ENCODE peak calls at places on chromosomes 7 and 10, in four cellular contexts. I is colonic mucosa, B is fibroblast of the aortic adventitia, K is endodermal cell. D is an unnamed sample.

GRCh38 chr7:22116451-22117027 is 170.8 kb upstream of the CDCA7L start:
- DNase-seq in I (no peak), B (no peak), K (peak; percentile 35), D (no peak)

GRCh38 chr10:79443338-79444242 is 1.8 kb downstream of the ZCCHC24 start:
- DNase-seq in I (no peak), B (no peak), K (no peak), D (no peak)

GRCh38 chr10:24097771-24098207 is 111.1 kb upstream of the KIAA1217 start:
- DNase-seq in I (no peak), B (no peak), K (peak; percentile 61), D (no peak)

GRCh38 chr7:43766564-43766963 is 8.1 kb downstream of the BLVRA start:
- DNase-seq in I (no peak), B (no peak), K (peak; percentile 50), D (no peak)

GRCh38 chr7:12403287-12404181 is at the start of gene VWDE:
- DNase-seq in I (peak; percentile 54), B (no peak), K (peak; percentile 94), D (no peak)

GRCh38 chr10:61139230-61139928 is 195.4 kb upstream of the RHOBTB1 start:
- DNase-seq in I (no peak), B (no peak), K (no peak), D (no peak)

GRCh38 chr7:98922392-98923107 is 44.2 kb downstream of the TRRAP start:
- DNase-seq in I (no peak), B (peak; percentile 80), K (no peak), D (no peak)

GRCh38 chr7:100983451-100984187 is 14.3 kb downstream of the MUC12 start:
- DNase-seq in I (peak; percentile 73), B (peak; percentile 21), K (no peak), D (no peak)

GRCh38 chr7:129776397-129776792 is 164.9 kb downstream of the NRF1 start:
- DNase-seq in I (no peak), B (no peak), K (peak; percentile 91), D (no peak)

GRCh38 chr7:120168066-120168465 is 104.9 kb upstream of the KCND2 start:
- DNase-seq in I (no peak), B (peak; percentile 95), K (no peak), D (no peak)

GRCh38 chr7:1986366-1987083 is 246.2 kb downstream of the MAD1L1 start:
- DNase-seq in I (no peak), B (no peak), K (no peak), D (no peak)

GRCh38 chr10:116838143-116838725 is 11.1 kb upstream of the ENO4 start:
- DNase-seq in I (no peak), B (no peak), K (peak; percentile 63), D (no peak)

GRCh38 chr7:14902589-14902963 is at the start of gene DGKB:
- DNase-seq in I (no peak), B (peak; percentile 49), K (peak; percentile 71), D (no peak)

GRCh38 chr7:73717025-73717807 is 2.3 kb downstream of the STX1A start:
- DNase-seq in I (no peak), B (peak; percentile 84), K (no peak), D (no peak)

GRCh38 chr10:83816942-83817341 is 322.4 kb upstream of the GHITM start:
- DNase-seq in I (no peak), B (no peak), K (no peak), D (no peak)

GRCh38 chr7:84013616-84014240 is 180.9 kb downstream of the SEMA3A start:
- DNase-seq in I (no peak), B (no peak), K (peak; percentile 40), D (no peak)

GRCh38 chr10:130341325-130341724 is 205.1 kb downstream of the GLRX3 start:
- DNase-seq in I (no peak), B (no peak), K (peak; percentile 85), D (no peak)

GRCh38 chr7:91353923-91354322 is 89.7 kb downstream of the FZD1 start:
- DNase-seq in I (no peak), B (no peak), K (peak; percentile 57), D (no peak)

GRCh38 chr7:30172451-30172850 is 37.7 kb downstream of the MTURN start:
- DNase-seq in I (no peak), B (no peak), K (no peak), D (no peak)

GRCh38 chr7:139660317-139661042 is 117.3 kb downstream of the HIPK2 start:
- DNase-seq in I (peak; percentile 54), B (no peak), K (no peak), D (no peak)

GRCh38 chr10:31274310-31274709 is 44.7 kb upstream of the ZEB1 start:
- DNase-seq in I (no peak), B (peak; percentile 40), K (no peak), D (no peak)

GRCh38 chr10:61350068-61350467 is 103.1 kb downstream of the TMEM26 start:
- DNase-seq in I (no peak), B (no peak), K (no peak), D (no peak)

GRCh38 chr7:133676805-133677370 is 424.0 kb downstream of the EXOC4 start:
- DNase-seq in I (no peak), B (peak; percentile 41), K (no peak), D (no peak)

GRCh38 chr10:73909716-73910115 is 1.2 kb upstream of the PLAU start:
- DNase-seq in I (no peak), B (no peak), K (no peak), D (no peak)

GRCh38 chr10:73907841-73908517 is 3.0 kb upstream of the PLAU start:
- DNase-seq in I (peak; percentile 22), B (peak; percentile 71), K (no peak), D (no peak)

GRCh38 chr10:73905256-73906018 is 5.5 kb upstream of the PLAU start:
- DNase-seq in I (no peak), B (no peak), K (no peak), D (no peak)

GRCh38 chr10:73908853-73909611 is 1.9 kb upstream of the PLAU start:
- DNase-seq in I (peak; percentile 40), B (peak; percentile 89), K (peak; percentile 61), D (no peak)

DNA sequence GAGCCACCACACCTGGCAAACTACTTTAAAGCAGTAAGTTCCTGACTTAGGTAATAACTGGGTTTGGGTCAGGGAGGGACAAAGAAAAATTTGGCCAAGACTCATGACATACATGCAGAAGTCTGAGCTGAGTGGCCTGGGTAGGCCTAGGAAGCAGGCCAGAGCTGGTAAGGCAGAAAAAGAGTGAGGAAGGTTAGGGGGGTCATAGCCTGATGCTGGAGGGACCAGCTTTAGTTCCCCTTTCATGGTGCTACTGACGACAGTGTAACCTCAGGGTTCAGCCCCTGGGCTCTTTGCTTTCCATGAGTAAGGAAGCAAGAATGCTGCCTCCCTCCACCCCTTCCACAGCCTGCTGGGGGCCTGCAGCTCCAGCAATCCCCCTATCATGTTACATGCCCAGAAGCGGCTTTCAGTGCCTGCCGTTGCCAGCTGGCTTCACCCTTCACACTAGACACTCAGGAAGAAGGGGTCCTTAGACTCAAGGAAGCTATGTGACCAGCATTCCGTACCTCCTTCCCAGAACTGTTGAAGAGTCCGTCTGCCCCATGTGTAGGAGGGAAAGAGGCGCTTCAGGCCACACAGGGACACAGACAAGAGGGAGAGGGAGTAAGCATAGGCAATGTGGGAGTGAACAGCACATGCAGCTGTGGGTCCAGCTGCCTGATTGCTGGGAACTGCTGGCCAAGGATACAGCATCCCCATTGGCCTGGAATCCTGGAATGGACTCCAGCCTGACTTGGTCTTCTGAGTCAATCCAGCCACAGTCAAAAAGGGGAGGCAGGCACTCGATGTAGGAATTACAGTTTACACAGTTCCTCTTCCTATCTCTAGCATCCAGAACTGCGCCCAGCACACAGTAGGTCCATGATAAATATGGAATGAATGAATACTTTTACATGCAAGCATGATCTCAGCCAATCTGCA is 4.1 kb upstream of the PLAU start:
- DNase-seq in I (peak; percentile 40), B (peak; percentile 98), K (peak; percentile 92), D (no peak)
- H3K4me3 ChIP-seq in I (no peak overlapping the region), B (peak overlapping the region; percentile 44), K (no peak overlapping the region), D (no peak overlapping the region)

GRCh38 chr10:132004052-132004451 is 22.3 kb upstream of the BNIP3 start:
- DNase-seq in I (no peak), B (no peak), K (no peak), D (no peak)

GRCh38 chr10:132003286-132003924 is 21.7 kb upstream of the BNIP3 start:
- DNase-seq in I (no peak), B (no peak), K (peak; percentile 86), D (no peak)

GRCh38 chr10:132002004-132002403 is 20.3 kb upstream of the BNIP3 start:
- DNase-seq in I (no peak), B (no peak), K (peak; percentile 69), D (no peak)

GRCh38 chr10:131998845-131999681 is 17.3 kb upstream of the BNIP3 start:
- DNase-seq in I (no peak), B (no peak), K (peak; percentile 79), D (no peak)

GRCh38 chr10:132001238-132001977 is 19.7 kb upstream of the BNIP3 start:
- DNase-seq in I (no peak), B (peak; percentile 38), K (peak; percentile 89), D (no peak)
- H3K4me3 ChIP-seq in I (no peak overlapping the region), B (no peak overlapping the region), K (peak overlapping the region; percentile 37), D (no peak overlapping the region)

GRCh38 chr10:93071177-93071472 is 2.6 kb upstream of the CYP26A1 start:
- DNase-seq in I (no peak), B (no peak), K (no peak), D (no peak)

GRCh38 chr10:93072225-93072712 is 1.4 kb upstream of the CYP26A1 start:
- DNase-seq in I (no peak), B (no peak), K (peak; percentile 80), D (no peak)

GRCh38 chr10:93070378-93071176 is 3.1 kb upstream of the CYP26A1 start:
- DNase-seq in I (no peak), B (no peak), K (no peak), D (no peak)

GRCh38 chr10:93072713-93073538 is 767 bp upstream of the CYP26A1 start:
- DNase-seq in I (no peak), B (no peak), K (peak; percentile 76), D (no peak)

GRCh38 chr10:93071674-93072224 is 1.9 kb upstream of the CYP26A1 start:
- DNase-seq in I (no peak), B (no peak), K (peak; percentile 95), D (no peak)
- H3K4me3 ChIP-seq in I (peak overlapping the region; percentile 34), B (peak overlapping the region; percentile 22), K (peak overlapping the region; percentile 93), D (no peak overlapping the region)

DNA sequence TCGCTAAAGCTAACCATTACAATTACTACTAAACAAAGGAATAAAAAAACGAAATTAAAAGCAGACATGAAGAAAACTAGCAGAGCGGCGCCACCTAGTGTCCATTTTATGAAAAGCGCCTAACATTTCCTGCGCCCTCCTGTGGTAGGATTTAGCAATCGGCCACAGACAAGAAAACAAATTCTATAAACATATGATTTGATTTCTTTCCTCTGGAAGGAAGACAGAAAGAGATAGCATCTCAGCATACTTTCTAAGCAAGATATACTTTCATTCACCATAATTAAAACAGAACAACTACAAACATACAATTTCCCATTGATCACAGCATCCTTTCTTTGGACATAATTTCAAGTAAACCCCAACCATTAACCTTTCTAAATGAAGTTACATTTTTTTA is 337.7 kb upstream of the NPVF start:
- DNase-seq in I (peak; percentile 69), B (peak; percentile 80), K (peak; percentile 86), D (peak; percentile 37)
- H3K4me3 ChIP-seq in I (no peak overlapping the region), B (no peak overlapping the region), K (no peak overlapping the region), D (no peak overlapping the region)

GRCh38 chr10:81215498-81215897 is 659.5 kb upstream of the NRG3 start:
- DNase-seq in I (no peak), B (no peak), K (no peak), D (peak; percentile 0)
- H3K4me3 ChIP-seq in I (no peak overlapping the region), B (no peak overlapping the region), K (no peak overlapping the region), D (no peak overlapping the region)

GRCh38 chr10:3757638-3758490 is 27.1 kb downstream of the KLF6 start:
- DNase-seq in I (no peak), B (no peak), K (no peak), D (no peak)
- H3K4me3 ChIP-seq in I (no peak overlapping the region), B (no peak overlapping the region), K (no peak overlapping the region), D (no peak overlapping the region)

D was measured in SK-N-MC.